ENCODE peak calls at places on chromosomes 2 and 18, in seven cellular contexts. V, U, N, R, E, Q and X are unnamed samples.

GRCh38 chr2:56450083-56450482 is 266.3 kb downstream of the CCDC85A start:
- DNase-seq in E (no peak), V (no peak), U (no peak), N (no peak), R (no peak), Q (no peak), X (no peak)

GRCh38 chr18:7170292-7170691 is 52.7 kb upstream of the LAMA1 start:
- DNase-seq in N (no peak), V (no peak), E (no peak), Q (no peak), R (no peak), U (no peak), X (no peak)

GRCh38 chr2:12684471-12684936 is 32.2 kb upstream of the TRIB2 start:
- DNase-seq in V (peak), R (no peak), N (no peak), E (no peak), U (no peak), Q (no peak), X (peak)

GRCh38 chr2:70475266-70475665 is 78.4 kb downstream of the TGFA start:
- DNase-seq in Q (no peak), E (no peak), N (no peak), U (no peak), V (no peak), R (no peak), X (no peak)

GRCh38 chr2:106129150-106129549 is 65.0 kb downstream of the UXS1 start:
- DNase-seq in N (no peak), U (no peak), R (no peak), E (no peak), Q (no peak), V (no peak), X (no peak)

GRCh38 chr2:240711296-240711695 is 19.6 kb downstream of the AQP12A start:
- DNase-seq in N (no peak), U (no peak), E (no peak), V (no peak), R (no peak), Q (no peak), X (no peak)

GRCh38 chr2:209763106-209763505 is 8.5 kb upstream of the UNC80 start:
- DNase-seq in Q (no peak), E (no peak), N (no peak), U (no peak), V (no peak), R (no peak), X (no peak)

GRCh38 chr2:27736031-27736889 is 35.3 kb upstream of the MRPL33 start:
- DNase-seq in N (no peak), U (no peak), V (no peak), Q (no peak), R (no peak), E (no peak), X (no peak)

GRCh38 chr2:64141711-64142405 is 2.4 kb downstream of the PELI1 start:
- DNase-seq in R (no peak), E (no peak), Q (no peak), N (no peak), U (no peak), V (no peak), X (no peak)

GRCh38 chr2:233289590-233290424 is 17.8 kb upstream of the SAG start:
- DNase-seq in U (no peak), Q (no peak), E (no peak), R (no peak), N (no peak), V (no peak), X (no peak)

GRCh38 chr18:33928226-33928625 is 296.5 kb downstream of the NOL4 start:
- DNase-seq in N (no peak), Q (no peak), U (no peak), E (no peak), R (no peak), V (no peak), X (no peak)

GRCh38 chr18:32086866-32087265 is 4.8 kb upstream of the RNF138 start:
- DNase-seq in E (no peak), N (no peak), Q (no peak), R (no peak), U (no peak), V (no peak), X (no peak)

GRCh38 chr2:27258051-27258450 is 4.8 kb downstream of the SLC30A3 start:
- DNase-seq in E (no peak), N (no peak), V (no peak), U (no peak), R (no peak), Q (no peak), X (no peak)

GRCh38 chr2:54810236-54810635 is 86.8 kb downstream of the EML6 start:
- DNase-seq in R (no peak), U (no peak), Q (no peak), V (no peak), E (no peak), N (no peak), X (no peak)

GRCh38 chr2:95073856-95074662 is 47.5 kb downstream of the MRPS5 start:
- DNase-seq in N (no peak), U (no peak), R (no peak), V (no peak), E (no peak), Q (no peak), X (peak)

GRCh38 chr2:96912356-96913116 is 42.7 kb upstream of the SEMA4C start:
- DNase-seq in V (no peak), Q (no peak), E (no peak), N (no peak), R (no peak), U (no peak), X (no peak)

GRCh38 chr2:236449167-236449586 is 120.4 kb upstream of the ACKR3 start:
- DNase-seq in N (peak), E (no peak), R (no peak), V (no peak), Q (no peak), U (no peak), X (no peak)

GRCh38 chr2:133667085-133667484 is 98.8 kb upstream of the NCKAP5 start:
- DNase-seq in R (no peak), N (no peak), V (no peak), E (no peak), Q (no peak), U (no peak), X (no peak)

GRCh38 chr2:119249855-119250775 is 26.5 kb downstream of the STEAP3 start:
- DNase-seq in E (no peak), N (peak), V (no peak), R (peak), U (no peak), Q (no peak), X (no peak)

GRCh38 chr2:172354347-172354746 is 73.0 kb upstream of the ITGA6 start:
- DNase-seq in N (no peak), R (no peak), V (no peak), Q (no peak), U (no peak), E (no peak), X (no peak)

GRCh38 chr2:230631470-230631869 is 81.2 kb upstream of the CAB39 start:
- DNase-seq in Q (no peak), R (no peak), V (no peak), E (no peak), U (no peak), N (no peak), X (no peak)

GRCh38 chr2:143787674-143788073 is 658.5 kb downstream of the ARHGAP15 start:
- DNase-seq in R (no peak), N (no peak), U (no peak), V (no peak), Q (no peak), E (no peak), X (no peak)

GRCh38 chr2:120758181-120759048 is 22.7 kb downstream of the GLI2 start:
- DNase-seq in R (peak), E (no peak), Q (peak), N (peak), U (no peak), V (peak), X (no peak)

GRCh38 chr2:17303496-17303895 is 214.7 kb downstream of the RAD51AP2 start:
- DNase-seq in N (no peak), U (no peak), Q (no peak), R (no peak), E (no peak), V (no peak), X (peak)

GRCh38 chr18:37294951-37295350 is 270.6 kb downstream of the CELF4 start:
- DNase-seq in V (no peak), E (peak), R (no peak), U (no peak), N (no peak), Q (no peak), X (no peak)

GRCh38 chr2:139427164-139427563 is 647.0 kb upstream of the NXPH2 start:
- DNase-seq in U (no peak), V (no peak), Q (no peak), E (no peak), N (no peak), R (no peak), X (no peak)

GRCh38 chr18:500556-501405 is at the start of gene COLEC12:
- DNase-seq in N (no peak), R (peak), V (peak), E (peak), U (no peak), Q (no peak), X (no peak)

GRCh38 chr2:15041429-15041837 is 408.9 kb downstream of the LRATD1 start:
- DNase-seq in U (no peak), E (peak), Q (no peak), R (no peak), N (no peak), V (no peak), X (no peak)

GRCh38 chr2:214649440-214650205 is 159.9 kb downstream of the BARD1 start:
- DNase-seq in Q (no peak), R (no peak), V (no peak), N (no peak), E (no peak), U (no peak), X (no peak)

GRCh38 chr2:216215991-216216390 is 106.8 kb downstream of the XRCC5 start:
- DNase-seq in E (no peak), U (peak), R (no peak), V (no peak), N (no peak), Q (no peak), X (no peak)

GRCh38 chr18:79008356-79008940 is 28.8 kb downstream of the SALL3 start:
- DNase-seq in R (no peak), U (no peak), V (no peak), Q (no peak), N (peak), E (no peak), X (peak)

GRCh38 chr2:48265169-48266013 is 264.6 kb upstream of the STON1 start:
- DNase-seq in E (no peak), V (no peak), N (no peak), Q (no peak), R (no peak), U (no peak), X (no peak)

GRCh38 chr2:98768765-98769476 is 38.0 kb upstream of the MGAT4A start:
- DNase-seq in E (no peak), V (no peak), U (no peak), R (no peak), Q (no peak), N (no peak), X (no peak)

GRCh38 chr2:129014432-129014831 is 695.8 kb upstream of the HS6ST1 start:
- DNase-seq in R (no peak), E (no peak), U (no peak), V (no peak), Q (no peak), N (no peak), X (peak)

GRCh38 chr2:219452361-219453317 is 18.0 kb downstream of the SPEG start:
- DNase-seq in E (peak), R (peak), V (peak), N (no peak), Q (no peak), U (no peak), X (peak)

GRCh38 chr2:232872826-232873225 is 2.8 kb downstream of the SNORC start:
- DNase-seq in N (no peak), U (no peak), R (peak), E (no peak), Q (peak), V (peak), X (no peak)

DNA sequence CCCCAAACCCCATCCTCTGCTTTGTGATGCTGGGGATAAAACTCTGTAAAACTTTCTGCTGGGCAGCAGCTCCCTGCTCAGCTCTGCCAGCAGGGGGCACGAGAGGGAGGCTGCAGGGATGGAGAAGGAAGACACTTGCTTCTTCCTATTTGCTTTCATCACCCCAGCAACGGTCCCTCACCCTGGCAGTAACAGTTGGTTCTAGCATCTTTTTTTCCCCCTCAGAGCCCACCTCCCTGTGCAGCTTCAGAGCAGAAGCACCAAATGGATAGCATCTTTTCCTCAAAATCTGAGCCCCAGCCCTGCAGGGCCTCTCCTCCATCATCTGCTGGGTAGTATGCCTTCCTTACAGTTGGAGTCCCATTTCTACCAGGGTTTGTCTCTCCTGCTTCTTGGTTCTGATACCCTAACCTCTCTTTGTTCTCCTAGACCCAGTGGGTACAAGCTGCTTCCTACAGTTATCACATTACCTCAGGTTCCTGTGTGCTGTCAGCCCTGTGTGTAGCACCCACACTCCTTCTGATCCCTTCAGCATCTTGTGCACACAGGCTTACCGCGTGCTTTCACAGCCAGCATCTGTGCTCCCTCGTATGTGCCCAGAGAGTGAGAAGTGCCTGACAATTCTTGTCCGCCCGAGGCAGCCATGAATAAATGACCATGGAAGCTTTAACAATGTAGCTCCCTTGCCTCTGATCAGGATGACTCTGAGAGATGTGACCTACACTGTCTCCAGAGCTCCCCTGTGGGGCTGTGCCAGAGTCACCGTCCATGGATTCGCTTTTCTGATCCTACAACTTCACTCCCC is 14.5 kb downstream of the CKAP2L start:
- DNase-seq in E (peak), R (peak), U (peak), N (peak), Q (no peak), V (peak), X (no peak)
- H3K27ac ChIP-seq in E (no peak), R (no peak), U (no peak), N (no peak), Q (no peak), V (no peak), X (peak)

GRCh38 chr2:10497797-10498251 is 49.7 kb upstream of the ODC1 start:
- DNase-seq in N (peak), V (no peak), R (no peak), E (peak), U (peak), Q (peak), X (no peak)
- H3K4me3 ChIP-seq in N (no peak), V (no peak), R (no peak), E (no peak), U (no peak), Q (no peak), X (no peak)

DNA sequence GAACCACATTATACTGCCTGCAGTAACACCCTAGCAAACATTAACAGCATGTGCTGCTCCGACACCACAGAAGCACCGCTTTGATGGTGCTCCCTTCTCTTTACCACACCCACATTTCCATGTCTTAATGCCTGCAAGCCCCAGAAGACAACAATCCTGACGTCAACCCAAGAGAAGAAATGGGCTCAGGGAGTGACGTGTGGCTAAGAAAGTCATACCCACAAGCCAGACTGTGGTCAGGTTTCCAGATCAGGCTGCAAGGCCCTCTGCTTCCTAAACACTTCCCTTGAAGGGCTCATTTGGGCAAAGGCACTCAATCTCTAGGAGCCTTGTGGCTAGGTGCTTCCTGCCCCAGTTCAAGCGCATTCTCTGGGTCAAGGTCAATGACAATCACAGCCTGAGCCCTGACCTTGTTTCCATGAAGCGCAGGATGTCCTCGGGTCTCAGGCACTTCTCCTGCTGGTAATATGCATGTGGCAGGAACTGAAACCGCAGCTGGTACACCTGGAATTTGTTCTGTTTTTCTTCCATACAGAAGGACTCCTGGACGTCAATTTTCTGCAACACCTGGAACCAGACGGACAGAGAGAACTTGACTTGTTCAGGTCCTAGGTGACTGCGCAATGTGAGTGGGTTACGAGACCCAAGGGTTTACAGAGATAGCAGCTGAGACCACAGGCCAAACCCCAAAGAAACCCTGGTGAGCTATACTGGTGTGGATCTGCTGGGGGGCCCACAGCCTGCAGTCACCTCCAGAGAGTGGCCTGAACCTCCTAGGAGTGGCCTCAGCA is 67.2 kb downstream of the POLR1A start:
- DNase-seq in V (peak), N (peak), R (peak), E (peak), Q (peak), U (no peak), X (no peak)
- TF ChIP-seq EP300 in V (no peak), N (no peak), R (no peak), E (no peak), Q (no peak), U (no peak), X (no peak)

GRCh38 chr2:20972792-20973565 is 70.9 kb downstream of the APOB start:
- DNase-seq in E (no peak), Q (no peak), N (no peak), U (no peak), V (peak), R (no peak), X (no peak)
- H3K27ac ChIP-seq in E (peak), Q (no peak), N (peak), U (no peak), V (peak), R (no peak), X (peak)

DNA sequence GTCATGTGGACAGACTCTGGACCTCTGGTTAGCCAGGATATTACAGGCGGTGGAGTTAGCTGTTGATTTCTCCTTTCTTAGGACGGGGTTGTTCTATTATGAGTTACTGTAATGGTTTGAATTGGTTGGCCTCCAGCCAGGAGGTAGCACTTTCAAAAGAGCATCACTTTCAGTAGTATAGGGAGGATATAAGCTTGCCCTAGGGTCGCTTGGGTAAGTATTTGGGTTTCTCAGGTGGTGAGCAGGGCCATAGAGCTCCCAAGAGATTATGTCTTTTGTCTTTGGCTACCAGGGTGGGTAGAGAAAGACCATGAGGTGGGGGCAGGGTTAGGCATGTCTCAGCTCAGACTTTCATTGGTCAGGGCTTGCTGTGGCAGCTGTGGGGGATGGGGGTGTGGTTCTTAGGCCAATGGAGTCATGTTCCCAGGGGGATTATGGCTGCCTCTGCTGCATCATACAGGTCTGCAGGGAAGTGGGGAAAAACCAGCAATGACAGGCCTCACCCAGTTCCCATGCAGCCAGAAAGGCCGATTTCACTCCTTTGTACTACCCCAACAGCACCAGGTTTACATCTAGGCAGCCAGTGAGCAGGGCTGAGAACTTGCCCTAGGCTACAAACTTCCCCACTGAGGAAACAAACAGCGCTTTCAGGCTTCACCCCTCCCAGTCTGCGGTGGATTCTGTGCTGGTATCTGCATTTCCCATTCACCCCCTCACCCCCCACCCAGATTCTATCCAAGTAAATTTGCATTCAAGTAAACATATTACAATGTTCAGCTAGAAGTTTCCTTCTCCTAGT is 89.4 kb upstream of the SLC38A11 start:
- DNase-seq in U (no peak), Q (no peak), R (no peak), E (no peak), V (no peak), N (no peak), X (no peak)
- H3K4me3 ChIP-seq in U (no peak), Q (no peak), R (no peak), E (no peak), V (no peak), N (no peak), X (no peak)

GRCh38 chr2:228648541-228648940 is 467.1 kb upstream of the SPHKAP start:
- DNase-seq in U (no peak), N (no peak), E (no peak), Q (no peak), V (no peak), R (no peak), X (no peak)

GRCh38 chr2:228646061-228646460 is 464.6 kb upstream of the SPHKAP start:
- DNase-seq in E (no peak), Q (no peak), V (no peak), N (no peak), U (no peak), R (no peak), X (no peak)

GRCh38 chr2:228652366-228652765 is 470.9 kb upstream of the SPHKAP start:
- DNase-seq in R (no peak), E (no peak), V (no peak), Q (no peak), N (no peak), U (no peak), X (no peak)

GRCh38 chr2:228649876-228650275 is 468.4 kb upstream of the SPHKAP start:
- DNase-seq in E (no peak), U (no peak), Q (no peak), R (no peak), V (no peak), N (no peak), X (no peak)

GRCh38 chr2:228649447-228649846 is 468.0 kb upstream of the SPHKAP start:
- DNase-seq in N (no peak), Q (no peak), R (no peak), V (no peak), U (no peak), E (no peak), X (no peak)
- TF ChIP-seq EP300 in N (no peak), Q (no peak), R (no peak), V (no peak), U (no peak), E (no peak), X (no peak)